ENCODE peak calls at places on chromosomes 12 and 14, in nine cellular contexts. W, V, O, C, F, R, J, I and X are unnamed samples.

GRCh38 chr12:4910502-4911315 is 1.0 kb downstream of the KCNA1 start:
- DNase-seq in W (no peak), V (peak), O (no peak), C (peak), F (no peak), R (peak), J (no peak), I (no peak), X (no peak)

GRCh38 chr14:100761481-100761880 is 34.8 kb downstream of the DLK1 start:
- DNase-seq in W (no peak), V (no peak), O (no peak), C (no peak), F (no peak), R (no peak), J (no peak), I (no peak), X (no peak)

GRCh38 chr14:101743701-101744100 is 17.8 kb upstream of the PPP2R5C start:
- DNase-seq in W (no peak), V (peak), O (no peak), C (no peak), F (no peak), R (no peak), J (no peak), I (no peak), X (no peak)

GRCh38 chr12:45794422-45794821 is 64.9 kb downstream of the ARID2 start:
- DNase-seq in W (no peak), V (no peak), O (no peak), C (peak), F (no peak), R (peak), J (no peak), I (peak), X (no peak)

GRCh38 chr12:24045816-24046257 is 96.4 kb upstream of the SOX5 start:
- DNase-seq in W (no peak), V (no peak), O (no peak), C (no peak), F (no peak), R (no peak), J (no peak), I (no peak), X (no peak)

GRCh38 chr14:93395227-93395626 is 35.5 kb upstream of the UNC79 start:
- DNase-seq in W (no peak), V (no peak), O (no peak), C (no peak), F (no peak), R (no peak), J (no peak), I (no peak), X (no peak)

GRCh38 chr12:122965851-122966742 is at the start of gene ABCB9:
- DNase-seq in W (peak), V (peak), O (peak), C (peak), F (peak), R (peak), J (peak), I (peak), X (peak)

GRCh38 chr12:67721216-67721615 is 72.7 kb downstream of the DYRK2 start:
- DNase-seq in W (no peak), V (no peak), O (peak), C (no peak), F (peak), R (peak), J (peak), I (peak), X (no peak)

GRCh38 chr14:96400495-96400894 is 8.6 kb downstream of the AK7 start:
- DNase-seq in W (no peak), V (peak), O (no peak), C (no peak), F (no peak), R (no peak), J (no peak), I (no peak), X (no peak)

GRCh38 chr14:49641697-49642129 is 6.7 kb upstream of the DNAAF2 start:
- DNase-seq in W (no peak), V (no peak), O (no peak), C (no peak), F (peak), R (peak), J (peak), I (no peak), X (no peak)

GRCh38 chr12:92995258-92995905 is 66.3 kb upstream of the EEA1 start:
- DNase-seq in W (no peak), V (no peak), O (no peak), C (no peak), F (no peak), R (no peak), J (no peak), I (no peak), X (no peak)

GRCh38 chr14:89720076-89720687 is 234.3 kb downstream of the EFCAB11 start:
- DNase-seq in W (no peak), V (no peak), O (no peak), C (no peak), F (no peak), R (no peak), J (no peak), I (no peak), X (no peak)

GRCh38 chr14:35123388-35123703 is 994 bp downstream of the PRORP start:
- DNase-seq in W (no peak), V (no peak), O (no peak), C (no peak), F (no peak), R (no peak), J (no peak), I (no peak), X (no peak)

GRCh38 chr14:33210304-33210703 is 271.6 kb downstream of the NPAS3 start:
- DNase-seq in W (no peak), V (no peak), O (no peak), C (peak), F (no peak), R (peak), J (no peak), I (peak), X (no peak)

GRCh38 chr14:90049390-90049789 is 12.4 kb upstream of the KCNK13 start:
- DNase-seq in W (no peak), V (no peak), O (no peak), C (no peak), F (no peak), R (no peak), J (no peak), I (no peak), X (no peak)

GRCh38 chr12:64491718-64492117 is 39.8 kb downstream of the TBK1 start:
- DNase-seq in W (no peak), V (no peak), O (no peak), C (no peak), F (no peak), R (no peak), J (no peak), I (no peak), X (no peak)

GRCh38 chr12:2682301-2683282 is 112.2 kb upstream of the FKBP4 start:
- DNase-seq in W (no peak), V (no peak), O (no peak), C (peak), F (no peak), R (peak), J (no peak), I (peak), X (no peak)

GRCh38 chr12:21828779-21829178 is 54.3 kb upstream of the KCNJ8 start:
- DNase-seq in W (no peak), V (no peak), O (peak), C (no peak), F (no peak), R (no peak), J (peak), I (no peak), X (no peak)

GRCh38 chr14:89702151-89702936 is 252.2 kb downstream of the EFCAB11 start:
- DNase-seq in W (no peak), V (peak), O (peak), C (no peak), F (peak), R (no peak), J (no peak), I (peak), X (no peak)

GRCh38 chr12:108332791-108333382 is 6.2 kb downstream of the CMKLR1 start:
- DNase-seq in W (no peak), V (no peak), O (no peak), C (no peak), F (no peak), R (peak), J (peak), I (no peak), X (peak)

GRCh38 chr12:28961948-28962384 is 187.1 kb upstream of the FAR2 start:
- DNase-seq in W (no peak), V (no peak), O (no peak), C (no peak), F (no peak), R (no peak), J (no peak), I (no peak), X (no peak)

GRCh38 chr12:55705802-55706402 is 1.8 kb downstream of the ITGA7 start:
- DNase-seq in W (no peak), V (no peak), O (no peak), C (peak), F (no peak), R (peak), J (no peak), I (no peak), X (no peak)
- H3K4me3 ChIP-seq in W (peak), V (peak), O (peak), C (peak), F (no peak), R (peak), J (no peak), I (peak), X (peak)

GRCh38 chr14:95320076-95320895 is 578 bp upstream of the CLMN start:
- DNase-seq in W (no peak), V (no peak), O (peak), C (no peak), F (peak), R (peak), J (no peak), I (no peak), X (no peak)
- H3K27ac ChIP-seq in W (peak), V (peak), O (peak), C (no peak), F (peak), R (no peak), J (peak), I (no peak), X (peak)

GRCh38 chr12:94676011-94676709 is 25.8 kb upstream of the TMCC3 start:
- DNase-seq in W (peak), V (no peak), O (peak), C (no peak), F (no peak), R (peak), J (peak), I (no peak), X (peak)
- TF ChIP-seq CTCF in W (no peak), V (no peak), O (no peak), C (no peak), F (no peak), R (no peak), J (no peak), I (no peak), X (no peak)

GRCh38 chr12:71945121-71945520 is 6.5 kb downstream of the TPH2 start:
- DNase-seq in W (no peak), V (no peak), O (no peak), C (no peak), F (no peak), R (no peak), J (no peak), I (no peak), X (no peak)

GRCh38 chr12:71948390-71948789 is 9.7 kb downstream of the TPH2 start:
- DNase-seq in W (no peak), V (no peak), O (no peak), C (peak), F (no peak), R (peak), J (no peak), I (no peak), X (no peak)

GRCh38 chr12:71945883-71946282 is 7.2 kb downstream of the TPH2 start:
- DNase-seq in W (no peak), V (no peak), O (no peak), C (no peak), F (no peak), R (no peak), J (no peak), I (no peak), X (no peak)

GRCh38 chr12:71950404-71950803 is 11.8 kb downstream of the TPH2 start:
- DNase-seq in W (no peak), V (no peak), O (no peak), C (no peak), F (no peak), R (no peak), J (no peak), I (no peak), X (no peak)

GRCh38 chr12:71947645-71948105 is 9.0 kb downstream of the TPH2 start:
- DNase-seq in W (no peak), V (no peak), O (no peak), C (peak), F (no peak), R (peak), J (no peak), I (no peak), X (peak)
- H3K4me3 ChIP-seq in W (no peak), V (no peak), O (no peak), C (no peak), F (no peak), R (no peak), J (no peak), I (no peak), X (no peak)